ENCODE peak calls at places on chromosomes 4 and X, in four cellular contexts. P is SJSA1, B is aorta, E is lower lobe of right lung. H is an unnamed sample.

GRCh38 chr4:35461931-35462659 is 782.2 kb downstream of the ARAP2 start:
- DNase-seq in P (no peak), B (no peak), E (no peak), H (no peak)

GRCh38 chrX:21675931-21676330 is 17.8 kb upstream of the KLHL34 start:
- DNase-seq in P (no peak), B (no peak), E (no peak), H (no peak)

GRCh38 chr4:81346719-81347118 is 125.0 kb downstream of the RASGEF1B start:
- DNase-seq in P (no peak), B (no peak), E (no peak), H (no peak)

GRCh38 chr4:121156822-121157769 is 7.0 kb downstream of the TNIP3 start:
- DNase-seq in P (peak), B (peak), E (peak), H (no peak)

GRCh38 chr4:156962551-156962974 is 9.0 kb downstream of the PDGFC start:
- DNase-seq in P (peak), B (no peak), E (no peak), H (peak)

GRCh38 chr4:76867880-76868655 is 29.9 kb downstream of the SOWAHB start:
- DNase-seq in P (no peak), B (no peak), E (no peak), H (no peak)

GRCh38 chrX:4978613-4979012 is 1250.1 kb downstream of the NLGN4X start:
- DNase-seq in P (no peak), B (no peak), E (no peak), H (no peak)

GRCh38 chr4:121951570-121952110 is at the start of gene TRPC3:
- DNase-seq in P (peak), B (peak), E (peak), H (no peak)

GRCh38 chr4:130703211-130703920 is 1607.4 kb downstream of the C4orf33 start:
- DNase-seq in P (no peak), B (no peak), E (no peak), H (no peak)

GRCh38 chr4:156322592-156322991 is 368.9 kb upstream of the CTSO start:
- DNase-seq in P (peak), B (no peak), E (no peak), H (peak)

GRCh38 chr4:62548108-62548524 is 1348.0 kb downstream of the ADGRL3 start:
- DNase-seq in P (no peak), B (peak), E (no peak), H (no peak)

GRCh38 chr4:179307297-179308136 is 1865.3 kb upstream of the AGA start:
- DNase-seq in P (no peak), B (no peak), E (no peak), H (peak)

GRCh38 chr4:6019316-6020263 is 1.4 kb upstream of the C4orf50 start:
- DNase-seq in P (peak), B (no peak), E (no peak), H (peak)

GRCh38 chrX:132258509-132258908 is 39.3 kb upstream of the RAP2C start:
- DNase-seq in P (no peak), B (no peak), E (no peak), H (no peak)

GRCh38 chr4:181796502-181796901 is 446.7 kb upstream of the TENM3 start:
- DNase-seq in P (no peak), B (no peak), E (no peak), H (no peak)

GRCh38 chr4:8860892-8861575 is 10.6 kb downstream of the HMX1 start:
- DNase-seq in P (no peak), B (peak), E (no peak), H (no peak)

GRCh38 chr4:8861576-8862279 is 9.9 kb downstream of the HMX1 start:
- DNase-seq in P (no peak), B (no peak), E (no peak), H (no peak)

GRCh38 chr4:8858925-8859210 is 12.8 kb downstream of the HMX1 start:
- DNase-seq in P (no peak), B (no peak), E (no peak), H (no peak)

GRCh38 chr4:8859550-8860095 is 12.0 kb downstream of the HMX1 start:
- DNase-seq in P (no peak), B (no peak), E (no peak), H (no peak)

GRCh38 chr4:8860096-8860891 is 11.3 kb downstream of the HMX1 start:
- DNase-seq in P (no peak), B (peak), E (no peak), H (no peak)
- H3K4me3 ChIP-seq in P (no peak), B (no peak), E (no peak), H (no peak)

GRCh38 chrX:154304901-154305300 is 9.3 kb downstream of the TKTL1 start:
- DNase-seq in P (no peak), B (no peak), E (no peak), H (no peak)
- H3K27ac ChIP-seq in P (no peak), B (no peak), E (no peak), H (no peak)

GRCh38 chrX:989959-990510 is 222.4 kb downstream of the CRLF2 start:
- DNase-seq in P (no peak), B (peak), E (no peak), H (no peak)
- H3K4me3 ChIP-seq in P (no peak), B (no peak), E (no peak), H (no peak)

DNA sequence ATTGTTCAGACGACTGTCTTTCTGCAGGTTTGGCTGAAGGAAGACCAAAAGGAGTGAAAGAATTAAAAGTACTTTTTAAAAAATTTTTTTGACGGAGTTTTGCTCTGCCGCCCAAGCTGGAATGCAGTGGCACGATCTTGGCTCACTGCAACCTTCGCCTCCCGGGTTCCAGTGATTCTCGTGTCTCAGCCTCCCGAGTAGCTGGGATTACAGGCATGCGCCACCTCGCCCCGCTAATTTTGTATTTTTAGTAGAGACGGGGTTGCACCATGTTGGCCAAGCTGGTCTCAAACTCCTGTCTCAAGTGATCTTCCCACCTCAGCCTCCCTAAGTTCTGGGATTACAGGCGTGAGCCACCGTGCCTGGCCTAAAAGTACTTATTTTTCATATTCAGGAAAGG is 86.3 kb downstream of the ITIH6 start:
- DNase-seq in P (no peak), B (no peak), E (no peak), H (no peak)
- H3K27ac ChIP-seq in P (no peak), B (no peak), E (no peak), H (no peak)

H was measured in AG04450.